ENCODE peak calls at places on chromosomes 2 and 18, in six cellular contexts. N is fibroblast of lung, H is thyroid gland, L is endothelial cell of umbilical vein, K is foreskin fibroblast, E is neural progenitor cell. G is an unnamed sample.

GRCh38 chr2:130372055-130372832 is 16.4 kb downstream of the PTPN18 start:
- DNase-seq in N (peak; percentile 77), H (peak; percentile 92), L (peak; percentile 54), K (peak; percentile 96), E (peak; percentile 95), G (peak; percentile 77)

GRCh38 chr2:15776992-15777702 is 163.2 kb upstream of the MYCN start:
- DNase-seq in N (no peak), H (no peak), L (no peak), K (no peak), E (no peak), G (no peak)

GRCh38 chr2:27379840-27380625 is 501 bp downstream of the ZNF513 start:
- DNase-seq in N (peak; percentile 56), H (peak; percentile 52), L (peak; percentile 58), K (peak; percentile 60), E (no peak), G (peak; percentile 33)

GRCh38 chr18:6776193-6776592 is 46.7 kb downstream of the ARHGAP28 start:
- DNase-seq in N (peak; percentile 70), H (no peak), L (peak; percentile 36), K (peak; percentile 85), E (peak; percentile 26), G (no peak)

GRCh38 chr2:3102081-3102914 is 275.3 kb downstream of the EIPR1 start:
- DNase-seq in N (no peak), H (peak; percentile 59), L (no peak), K (no peak), E (no peak), G (no peak)

GRCh38 chr18:24630346-24630880 is 170.0 kb downstream of the HRH4 start:
- DNase-seq in N (no peak), H (no peak), L (no peak), K (no peak), E (no peak), G (no peak)

GRCh38 chr18:76518543-76519155 is 23.6 kb upstream of the ZNF516 start:
- DNase-seq in N (peak; percentile 54), H (peak; percentile 17), L (peak; percentile 30), K (peak; percentile 62), E (peak; percentile 81), G (no peak)

GRCh38 chr2:105919826-105920225 is 175.1 kb downstream of the NCK2 start:
- DNase-seq in N (peak; percentile 34), H (peak; percentile 18), L (peak; percentile 36), K (peak; percentile 30), E (no peak), G (peak; percentile 80)

GRCh38 chr2:15159751-15160177 is 401.4 kb downstream of the NBAS start:
- DNase-seq in N (peak; percentile 63), H (no peak), L (peak; percentile 55), K (peak; percentile 76), E (peak; percentile 54), G (peak; percentile 62)

GRCh38 chr2:187544371-187545080 is 9.7 kb downstream of the TFPI start:
- DNase-seq in N (peak; percentile 68), H (no peak), L (peak; percentile 75), K (no peak), E (no peak), G (no peak)

GRCh38 chr2:242035858-242036652 is 166.5 kb downstream of the RTP5 start:
- DNase-seq in N (no peak), H (no peak), L (no peak), K (no peak), E (no peak), G (no peak)

GRCh38 chr2:74003494-74004211 is 18.9 kb downstream of the TET3 start:
- DNase-seq in N (peak; percentile 81), H (no peak), L (no peak), K (peak; percentile 93), E (peak; percentile 56), G (peak; percentile 72)

GRCh38 chr2:236700703-236701102 is 131.1 kb downstream of the ACKR3 start:
- DNase-seq in N (no peak), H (no peak), L (no peak), K (no peak), E (no peak), G (no peak)

GRCh38 chr2:75462714-75463113 is 98.0 kb downstream of the EVA1A start:
- DNase-seq in N (no peak), H (no peak), L (no peak), K (no peak), E (peak; percentile 35), G (no peak)

GRCh38 chr2:158967114-158967730 is 1.2 kb upstream of the TANC1 start:
- DNase-seq in N (no peak), H (no peak), L (no peak), K (no peak), E (no peak), G (no peak)

GRCh38 chr2:219369447-219369861 is 18.3 kb downstream of the DNPEP start:
- DNase-seq in N (peak; percentile 74), H (peak; percentile 83), L (peak; percentile 31), K (peak; percentile 69), E (no peak), G (peak; percentile 67)

GRCh38 chr2:100509066-100509465 is 38.8 kb downstream of the NMS start:
- DNase-seq in N (no peak), H (no peak), L (no peak), K (no peak), E (no peak), G (no peak)

GRCh38 chr2:56185582-56186046 is 1.8 kb downstream of the CCDC85A start:
- DNase-seq in N (peak; percentile 59), H (peak; percentile 65), L (peak; percentile 87), K (peak; percentile 50), E (peak; percentile 79), G (peak; percentile 63)

GRCh38 chr2:10239561-10239967 is 63.1 kb upstream of the HPCAL1 start:
- DNase-seq in N (no peak), H (no peak), L (no peak), K (no peak), E (no peak), G (no peak)
- TF ChIP-seq CTCF in N (no peak), H (no peak), L (no peak), K (no peak), E (peak; percentile 49), G (peak; percentile 31)

DNA sequence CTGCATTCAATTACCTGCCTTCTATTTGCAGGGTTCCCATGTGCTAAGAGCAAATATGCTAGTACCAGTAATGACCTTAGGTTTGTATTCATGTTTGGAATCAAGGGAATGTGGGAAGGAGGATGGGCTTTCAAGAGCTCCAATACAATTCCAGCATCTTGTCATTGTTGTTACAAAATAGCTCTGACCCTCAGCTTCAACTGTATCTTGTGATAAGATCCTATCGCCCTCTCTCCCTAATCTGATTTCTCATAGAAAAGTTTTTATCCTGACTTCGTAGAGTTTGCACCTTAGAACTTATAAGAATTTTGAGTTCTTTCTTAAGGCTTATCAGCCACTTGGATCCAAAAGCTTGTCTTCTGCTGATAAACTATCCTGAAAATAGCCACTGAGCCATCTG is 749.5 kb upstream of the ACVR2A start:
- DNase-seq in N (no peak), H (no peak), L (no peak), K (no peak), E (no peak), G (no peak)
- TF ChIP-seq CTCF in N (no peak), H (no peak), L (no peak), K (no peak), E (no peak), G (no peak)

DNA sequence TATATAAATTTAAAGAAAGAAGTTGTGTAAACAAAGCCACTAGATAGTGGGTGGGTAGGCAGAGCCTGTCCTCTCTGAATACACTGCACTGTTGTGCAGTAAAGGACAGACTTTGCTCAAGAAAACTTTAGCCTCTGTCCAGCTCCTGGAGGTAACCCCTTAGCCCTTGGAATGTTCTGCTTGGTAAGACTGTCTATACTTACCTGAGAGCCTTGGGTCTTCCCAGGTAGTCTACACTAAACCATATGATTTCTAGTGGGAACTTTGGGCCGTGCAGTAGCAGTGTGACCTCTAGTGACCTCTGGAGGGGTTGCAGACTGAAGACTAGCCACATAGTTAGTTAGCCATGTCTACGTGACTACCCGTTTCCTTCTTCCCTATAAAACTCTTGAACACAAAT is 678.3 kb upstream of the NRXN1 start:
- DNase-seq in N (no peak), H (no peak), L (no peak), K (no peak), E (peak; percentile 59), G (no peak)
- TF ChIP-seq CTCF in N (no peak), H (no peak), L (no peak), K (no peak), E (peak; percentile 68), G (no peak)

GRCh38 chr2:66607152-66607551 is 172.2 kb downstream of the MEIS1 start:
- DNase-seq in N (no peak), H (no peak), L (no peak), K (no peak), E (no peak), G (no peak)
- TF ChIP-seq CTCF in N (no peak), H (no peak), L (no peak), K (no peak), E (no peak), G (no peak)

GRCh38 chr2:43075054-43075593 is 151.3 kb downstream of the ZFP36L2 start:
- DNase-seq in N (peak; percentile 99), H (peak; percentile 77), L (peak; percentile 97), K (peak; percentile 96), E (no peak), G (peak; percentile 98)
- TF ChIP-seq CTCF in N (peak; percentile 22), H (no peak), L (no peak), K (no peak), E (no peak), G (peak; percentile 27)

GRCh38 chr2:217279571-217279970 is 419.7 kb upstream of the TNP1 start:
- DNase-seq in N (peak; percentile 99), H (no peak), L (peak; percentile 49), K (peak; percentile 92), E (no peak), G (peak; percentile 96)
- TF ChIP-seq CTCF in N (no peak), H (no peak), L (no peak), K (no peak), E (no peak), G (no peak)

GRCh38 chr2:112880696-112881095 is 30.3 kb upstream of the IL37 start:
- DNase-seq in N (no peak), H (no peak), L (peak; percentile 9), K (no peak), E (no peak), G (no peak)
- TF ChIP-seq CTCF in N (no peak), H (no peak), L (no peak), K (no peak), E (no peak), G (no peak)

G was measured in HFFc6.